ENCODE peak calls at places on chromosomes 1 and 21, in six cellular contexts. W is GM23338; T is body of pancreas; Q is NCI-H524; V is PC-9; N is stimulated activated CD8-positive, alpha-beta memory T cell treated with anti-CD3 and anti-CD28 coated beads, Interleukin-4, amount 100 ng/mL, for 48 hours. L is an unnamed sample.
A peak's percentile ranks its signal among the peaks of the same experiment; 100 is the strongest.

GRCh38 chr1:44417351-44418021 is 12.4 kb downstream of the RNF220 start:
- DNase-seq in W (peak; percentile 97), T (peak; percentile 41), Q (peak; percentile 68), V (no peak), N (no peak), L (no peak)

GRCh38 chr1:85452859-85453430 is 12.0 kb downstream of the DDAH1 start:
- DNase-seq in W (no peak), T (no peak), Q (no peak), V (no peak), N (no peak), L (no peak)

GRCh38 chr1:49052102-49052501 is 275.4 kb upstream of the BEND5 start:
- DNase-seq in W (no peak), T (peak; percentile 14), Q (peak; percentile 55), V (no peak), N (no peak), L (no peak)

GRCh38 chr1:221227872-221228337 is 348.7 kb downstream of the HLX start:
- DNase-seq in W (peak; percentile 4), T (no peak), Q (no peak), V (no peak), N (peak; percentile 29), L (no peak)

GRCh38 chr1:166141969-166142368 is 24.8 kb downstream of the FAM78B start:
- DNase-seq in W (no peak), T (no peak), Q (no peak), V (no peak), N (no peak), L (no peak)

GRCh38 chr21:41743321-41744027 is 23.4 kb downstream of the RIPK4 start:
- DNase-seq in W (no peak), T (no peak), Q (no peak), V (no peak), N (no peak), L (no peak)

GRCh38 chr1:18261891-18262290 is 154.3 kb downstream of the IGSF21 start:
- DNase-seq in W (peak; percentile 52), T (no peak), Q (no peak), V (no peak), N (no peak), L (no peak)

GRCh38 chr1:173853074-173853473 is 14.7 kb downstream of the GAS5 start:
- DNase-seq in W (peak; percentile 81), T (no peak), Q (no peak), V (no peak), N (no peak), L (no peak)

GRCh38 chr1:203564024-203564423 is 62.6 kb upstream of the ATP2B4 start:
- DNase-seq in W (no peak), T (no peak), Q (no peak), V (no peak), N (no peak), L (no peak)

GRCh38 chr21:31273278-31273677 is 70.8 kb downstream of the TIAM1 start:
- DNase-seq in W (no peak), T (no peak), Q (no peak), V (no peak), N (peak; percentile 50), L (no peak)